ENCODE peak calls at places on chromosome 9, in five cellular contexts. V is endothelial cell of umbilical vein, M is hepatocyte, J is aorta, P is colonic mucosa. Y is an unnamed sample. For H3K4me1, the result is how much of the 10 kb centered on the place peaks cover.

GRCh38 chr9:122186301-122186700 is 26.6 kb downstream of the MORN5 start:
- DNase-seq in V (peak), M (no peak), J (no peak), P (peak), Y (peak)

GRCh38 chr9:134638503-134639090 is 3.0 kb upstream of the COL5A1 start:
- DNase-seq in V (no peak), M (no peak), J (no peak), P (no peak), Y (no peak)

GRCh38 chr9:115263731-115264130 is 145.8 kb upstream of the TNC start:
- DNase-seq in V (no peak), M (no peak), J (no peak), P (no peak), Y (no peak)

GRCh38 chr9:96686638-96687335 is 31.7 kb upstream of the PRXL2C start:
- DNase-seq in V (peak), M (peak), J (peak), P (peak), Y (peak)

GRCh38 chr9:72292874-72293607 is 72.0 kb downstream of the ZFAND5 start:
- DNase-seq in V (peak), M (peak), J (no peak), P (peak), Y (no peak)

GRCh38 chr9:101054657-101055056 is 26.1 kb downstream of the PLPPR1 start:
- DNase-seq in V (no peak), M (no peak), J (no peak), P (no peak), Y (no peak)

GRCh38 chr9:4674783-4675182 is 4.6 kb upstream of the CDC37L1 start:
- DNase-seq in V (no peak), M (peak), J (no peak), P (no peak), Y (no peak)

GRCh38 chr9:124202447-124202971 is 55.2 kb upstream of the NEK6 start:
- DNase-seq in V (peak), M (no peak), J (peak), P (peak), Y (peak)

GRCh38 chr9:90832251-90832650 is 30.6 kb downstream of the SYK start:
- DNase-seq in V (no peak), M (no peak), J (no peak), P (no peak), Y (no peak)

GRCh38 chr9:90830977-90831376 is 29.4 kb downstream of the SYK start:
- DNase-seq in V (no peak), M (no peak), J (no peak), P (no peak), Y (no peak)

GRCh38 chr9:90827181-90827866 is 25.7 kb downstream of the SYK start:
- DNase-seq in V (no peak), M (no peak), J (peak), P (no peak), Y (no peak)

GRCh38 chr9:90826326-90827020 is 24.9 kb downstream of the SYK start:
- DNase-seq in V (no peak), M (no peak), J (no peak), P (no peak), Y (no peak)

GRCh38 chr9:90830051-90830450 is 28.4 kb downstream of the SYK start:
- DNase-seq in V (no peak), M (no peak), J (no peak), P (no peak), Y (no peak)
- H3K4me1 ChIP-seq in V (under half), M (under half), J (under half), P (under half), Y (under half)

DNA sequence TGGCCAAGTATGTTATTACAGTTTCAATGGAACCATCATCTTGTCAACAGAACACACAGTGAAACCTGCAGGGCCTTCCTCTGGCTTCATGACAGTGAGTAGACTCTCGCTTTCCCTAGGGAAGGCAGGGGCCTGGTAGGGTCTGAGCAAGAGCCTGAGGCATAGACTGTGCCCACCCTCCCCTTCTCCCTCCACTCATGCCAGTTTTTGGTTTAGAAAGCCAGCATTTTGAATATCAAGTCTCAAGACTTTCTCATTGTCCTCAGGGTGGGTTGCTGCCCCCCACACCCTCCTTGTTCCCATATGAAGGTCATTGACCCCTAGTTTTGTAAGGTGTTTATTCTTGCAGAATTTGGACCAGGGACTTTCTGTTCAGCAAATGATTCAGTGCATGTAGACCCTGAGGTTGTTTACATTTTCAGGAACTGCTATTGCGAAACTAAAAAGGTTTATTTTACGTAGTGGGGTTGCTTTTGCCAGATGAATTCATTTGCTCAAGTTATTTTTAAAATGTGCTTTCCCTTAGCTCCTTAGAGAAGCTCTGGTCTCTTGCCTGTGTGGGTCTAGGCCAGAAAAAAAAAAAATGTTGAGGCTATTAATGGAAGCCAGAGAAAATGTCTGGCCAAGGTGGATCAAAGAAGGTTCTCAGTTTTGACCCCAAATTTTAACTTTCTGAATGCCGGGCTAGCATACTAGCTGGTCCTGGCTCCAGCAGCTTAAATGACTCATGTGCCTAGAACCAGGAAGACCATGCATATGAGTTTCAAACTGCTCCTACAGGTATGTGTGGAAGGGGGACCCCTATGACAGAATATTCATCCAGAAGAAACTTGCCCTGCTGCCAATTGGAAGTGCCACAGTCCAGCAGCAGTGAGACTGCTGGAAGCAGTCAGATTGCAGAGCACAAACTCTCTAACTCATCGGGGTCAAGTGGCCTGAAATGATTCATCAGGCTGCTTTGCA is 10.1 kb upstream of the MOB3B start:
- DNase-seq in V (no peak), M (peak), J (peak), P (no peak), Y (no peak)
- H3K27ac ChIP-seq in V (no peak), M (peak), J (peak), P (peak), Y (peak)

GRCh38 chr9:93128715-93129224 is 5.3 kb downstream of the NINJ1 start:
- DNase-seq in V (no peak), M (no peak), J (no peak), P (no peak), Y (no peak)
- H3K4me1 ChIP-seq in V (half or more), M (under half), J (under half), P (under half), Y (under half)

DNA sequence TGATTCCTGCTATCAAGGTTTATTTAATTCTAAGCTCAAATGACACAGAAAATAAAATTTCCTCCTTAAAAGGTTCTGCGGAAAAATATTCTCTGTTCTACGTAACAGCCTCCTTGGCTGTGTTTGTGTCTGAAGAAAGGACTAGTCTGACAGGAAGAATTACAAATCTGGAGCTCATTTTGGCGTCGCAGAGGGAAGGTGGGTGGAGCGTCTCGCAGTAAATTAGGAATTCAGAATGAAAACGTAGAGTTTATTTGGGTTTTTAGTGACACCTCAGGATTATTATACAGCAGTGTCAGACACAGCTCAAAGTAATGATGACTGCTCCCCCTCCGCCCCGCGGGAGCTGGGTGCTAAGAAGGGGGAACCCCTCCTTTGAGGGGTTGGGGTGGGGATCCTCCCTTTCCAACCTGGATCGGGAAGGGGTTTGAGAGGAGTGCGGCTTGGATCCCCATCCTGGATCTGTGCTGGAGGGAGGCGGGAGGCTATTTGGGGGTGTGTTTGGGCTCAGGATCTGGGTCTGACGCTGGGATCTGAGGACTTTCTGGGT is 929 bp upstream of the TGFBR1 start:
- DNase-seq in V (peak), M (peak), J (no peak), P (no peak), Y (no peak)
- H3K27ac ChIP-seq in V (no peak), M (peak), J (peak), P (peak), Y (peak)

GRCh38 chr9:93684161-93684765 is 107.9 kb downstream of the PHF2 start:
- DNase-seq in V (no peak), M (no peak), J (peak), P (peak), Y (no peak)

GRCh38 chr9:93683331-93684134 is 107.1 kb downstream of the PHF2 start:
- DNase-seq in V (no peak), M (no peak), J (peak), P (peak), Y (no peak)

GRCh38 chr9:93686880-93687236 is 110.5 kb downstream of the PHF2 start:
- DNase-seq in V (no peak), M (no peak), J (no peak), P (no peak), Y (no peak)

GRCh38 chr9:93684806-93685553 is 108.6 kb downstream of the PHF2 start:
- DNase-seq in V (peak), M (no peak), J (peak), P (no peak), Y (no peak)

DNA sequence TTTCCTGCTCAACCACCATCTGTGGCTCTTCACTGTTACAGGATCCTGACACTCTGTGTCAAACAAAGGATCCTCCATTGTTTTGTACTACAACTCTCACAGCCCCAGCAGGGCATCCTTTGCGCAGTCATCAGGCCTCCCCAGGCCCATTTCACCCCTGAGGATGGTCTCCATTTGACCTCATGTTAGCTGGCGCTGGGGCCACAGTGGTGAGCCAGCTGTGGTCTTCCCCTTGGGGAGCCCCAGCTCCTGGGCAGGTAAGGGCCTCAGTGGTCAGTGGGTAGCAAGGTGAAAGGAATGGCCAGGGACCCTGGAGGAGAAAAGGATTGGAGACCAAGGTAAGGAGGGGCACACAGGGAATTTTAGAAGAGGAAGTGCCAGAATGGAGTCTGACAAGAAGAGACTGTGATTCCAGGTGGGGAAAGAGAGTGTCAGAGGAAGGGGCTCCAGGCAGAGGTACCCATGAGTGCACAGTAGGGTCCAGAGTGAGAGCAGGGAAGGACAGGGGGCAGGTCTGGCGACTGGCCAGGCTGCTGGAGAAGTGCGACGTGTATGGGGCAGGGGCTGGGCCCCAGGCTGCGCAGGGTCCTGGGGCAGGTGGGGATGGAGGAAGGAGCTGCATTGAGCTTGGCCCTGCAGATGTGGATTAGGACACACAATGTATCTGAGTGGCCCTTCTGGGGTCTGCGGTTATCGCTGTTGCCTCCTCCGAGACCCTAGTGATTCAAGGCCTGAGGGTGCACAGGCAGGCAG is 109.9 kb downstream of the PHF2 start:
- DNase-seq in V (no peak), M (no peak), J (peak), P (no peak), Y (no peak)
- H3K4me1 ChIP-seq in V (under half), M (under half), J (under half), P (under half), Y (under half)

GRCh38 chr9:128902351-128903078 is 18.3 kb upstream of the PHYHD1 start:
- DNase-seq in V (no peak), M (no peak), J (peak), P (peak), Y (no peak)
- H3K27ac ChIP-seq in V (peak), M (no peak), J (no peak), P (peak), Y (no peak)

DNA sequence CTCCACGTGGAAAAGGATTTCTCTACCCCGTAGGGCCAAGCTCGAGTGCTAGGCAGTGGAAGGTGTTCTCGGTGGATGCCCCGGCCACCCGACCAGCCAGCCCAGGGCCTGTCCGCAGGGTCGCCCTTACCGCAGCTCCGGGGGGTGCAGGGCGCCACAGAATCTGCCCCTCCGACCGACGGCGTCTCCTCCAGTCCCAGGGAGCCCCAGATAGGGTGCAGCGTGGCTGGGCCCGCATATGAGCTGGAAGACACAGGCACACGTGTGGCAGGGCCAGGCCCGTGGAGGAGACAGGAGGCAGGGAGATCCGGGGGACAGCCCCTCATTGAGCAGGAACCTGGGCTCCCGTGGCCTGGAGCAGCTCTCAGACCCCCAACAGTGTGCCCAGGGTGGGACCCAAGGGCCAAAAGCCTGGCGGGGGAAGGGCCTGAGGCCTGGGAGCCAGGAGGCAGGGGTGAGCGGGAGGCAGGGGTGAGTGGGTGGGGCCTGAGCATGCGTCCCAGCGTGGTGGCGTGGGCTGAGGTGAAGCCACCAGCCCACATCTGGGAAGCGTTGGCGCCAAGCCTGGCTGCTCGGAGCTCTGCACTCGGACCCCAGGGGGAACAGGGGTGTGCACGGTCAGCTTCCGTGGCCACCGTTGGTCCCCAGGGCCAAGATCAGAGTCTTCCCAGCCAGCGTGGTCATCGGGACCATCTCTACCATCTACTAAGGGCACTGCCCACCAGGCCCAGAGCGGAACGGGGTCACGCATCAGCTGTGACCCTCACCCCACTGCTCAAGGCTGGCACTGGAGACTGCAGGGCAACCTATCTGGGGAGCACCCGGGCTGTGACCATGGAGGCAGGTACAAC is 22.2 kb downstream of the CCDC187 start:
- DNase-seq in V (no peak), M (no peak), J (no peak), P (no peak), Y (no peak)
- H3K4me1 ChIP-seq in V (under half), M (under half), J (under half), P (under half), Y (under half)

GRCh38 chr9:93510041-93510440 is 56.7 kb upstream of the FAM120AOS start:
- DNase-seq in V (no peak), M (no peak), J (no peak), P (no peak), Y (no peak)

GRCh38 chr9:93509084-93509483 is 55.7 kb upstream of the FAM120AOS start:
- DNase-seq in V (no peak), M (no peak), J (no peak), P (no peak), Y (no peak)

GRCh38 chr9:93508207-93508606 is 54.8 kb upstream of the FAM120AOS start:
- DNase-seq in V (no peak), M (no peak), J (no peak), P (no peak), Y (no peak)

GRCh38 chr9:93505518-93506123 is 52.2 kb upstream of the FAM120AOS start:
- DNase-seq in V (no peak), M (no peak), J (no peak), P (peak), Y (no peak)

DNA sequence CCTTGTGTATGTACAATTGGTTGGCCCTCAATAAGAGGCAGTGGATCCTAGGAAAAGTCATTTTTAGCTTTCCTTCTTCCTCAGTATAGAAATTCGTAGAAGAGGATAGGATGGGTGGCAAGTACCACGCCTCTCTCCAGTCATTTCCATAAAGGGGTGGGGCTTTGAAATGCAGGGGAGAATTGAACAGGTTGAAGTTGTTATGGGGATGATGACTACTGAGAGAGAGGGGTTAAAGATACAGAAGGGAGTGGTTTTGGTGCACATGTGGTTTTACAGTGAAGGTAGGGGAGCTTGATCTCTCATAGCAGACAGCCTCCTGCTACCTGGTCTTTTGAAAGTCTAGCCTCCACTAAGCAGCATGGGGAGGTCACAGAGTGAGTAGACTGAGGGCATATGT is 54.4 kb upstream of the FAM120AOS start:
- DNase-seq in V (no peak), M (no peak), J (no peak), P (no peak), Y (no peak)
- H3K27ac ChIP-seq in V (no peak), M (no peak), J (no peak), P (no peak), Y (no peak)